ENCODE peak calls at places on chromosomes 11 and 22, in six cellular contexts. One of them, this sample, is unnamed.

GRCh38 chr22:43750751-43751150 is 61.4 kb downstream of the EFCAB6 start:
- DNase-seq in Karpas-422: no peak
- DNase-seq in K562: no peak
- DNase-seq in IMR-90: no peak
- DNase-seq in colonic mucosa: no peak
- DNase-seq in fibroblast of lung: no peak
- DNase-seq in this sample: no peak

GRCh38 chr11:68660066-68660810 is 24.1 kb upstream of the GAL start:
- DNase-seq in colonic mucosa: no peak
- DNase-seq in K562: no peak
- DNase-seq in fibroblast of lung: no peak
- DNase-seq in Karpas-422: no peak
- DNase-seq in IMR-90: no peak
- DNase-seq in this sample: no peak

GRCh38 chr11:8237453-8237852 is 26.2 kb downstream of the LMO1 start:
- DNase-seq in fibroblast of lung: no peak
- DNase-seq in K562: no peak
- DNase-seq in IMR-90: no peak
- DNase-seq in Karpas-422: no peak
- DNase-seq in colonic mucosa: no peak
- DNase-seq in this sample: no peak

GRCh38 chr22:32660292-32660691 is 141.2 kb upstream of the TIMP3 start:
- DNase-seq in colonic mucosa: peak; percentile 74
- DNase-seq in fibroblast of lung: peak; percentile 62
- DNase-seq in Karpas-422: peak; percentile 83
- DNase-seq in IMR-90: peak; percentile 70
- DNase-seq in K562: peak; percentile 69
- DNase-seq in this sample: peak; percentile 36

GRCh38 chr11:70705930-70706329 is 307.6 kb downstream of the CTTN start:
- DNase-seq in K562: no peak
- DNase-seq in IMR-90: no peak
- DNase-seq in colonic mucosa: no peak
- DNase-seq in fibroblast of lung: no peak
- DNase-seq in Karpas-422: no peak
- DNase-seq in this sample: no peak

GRCh38 chr11:13141731-13142724 is 132.9 kb downstream of the RASSF10 start:
- DNase-seq in IMR-90: no peak
- DNase-seq in colonic mucosa: peak; percentile 57
- DNase-seq in K562: no peak
- DNase-seq in fibroblast of lung: no peak
- DNase-seq in Karpas-422: no peak
- DNase-seq in this sample: no peak

GRCh38 chr22:47739616-47740015 is 977.2 kb downstream of the TBC1D22A start:
- DNase-seq in colonic mucosa: no peak
- DNase-seq in IMR-90: no peak
- DNase-seq in fibroblast of lung: no peak
- DNase-seq in K562: no peak
- DNase-seq in Karpas-422: no peak
- DNase-seq in this sample: no peak

GRCh38 chr11:48170176-48170839 is 46.3 kb upstream of the OR4B1 start:
- DNase-seq in IMR-90: peak; percentile 35
- DNase-seq in Karpas-422: no peak
- DNase-seq in K562: no peak
- DNase-seq in colonic mucosa: no peak
- DNase-seq in fibroblast of lung: peak; percentile 47
- DNase-seq in this sample: no peak

GRCh38 chr11:59758638-59759037 is 3.5 kb downstream of the STX3 start:
- DNase-seq in colonic mucosa: no peak
- DNase-seq in Karpas-422: no peak
- DNase-seq in fibroblast of lung: no peak
- DNase-seq in IMR-90: no peak
- DNase-seq in K562: no peak
- DNase-seq in this sample: no peak

GRCh38 chr11:9385288-9385902 is 943 bp downstream of the IPO7 start:
- DNase-seq in Karpas-422: no peak
- DNase-seq in fibroblast of lung: no peak
- DNase-seq in colonic mucosa: no peak
- DNase-seq in IMR-90: no peak
- DNase-seq in K562: no peak
- DNase-seq in this sample: no peak

GRCh38 chr11:69122642-69123431 is 32.9 kb upstream of the SMIM38 start:
- DNase-seq in colonic mucosa: peak; percentile 92
- DNase-seq in Karpas-422: no peak
- DNase-seq in IMR-90: peak; percentile 70
- DNase-seq in fibroblast of lung: peak; percentile 84
- DNase-seq in K562: peak; percentile 64
- DNase-seq in this sample: peak; percentile 97

GRCh38 chr22:39727541-39727940 is 157.0 kb downstream of the CACNA1I start:
- DNase-seq in colonic mucosa: no peak
- DNase-seq in Karpas-422: no peak
- DNase-seq in K562: no peak
- DNase-seq in IMR-90: peak; percentile 54
- DNase-seq in fibroblast of lung: no peak
- DNase-seq in this sample: no peak

GRCh38 chr11:10604340-10604748 is 35.9 kb upstream of the LYVE1 start:
- DNase-seq in colonic mucosa: peak; percentile 20
- DNase-seq in fibroblast of lung: no peak
- DNase-seq in K562: no peak
- DNase-seq in Karpas-422: no peak
- DNase-seq in IMR-90: peak; percentile 53
- DNase-seq in this sample: no peak

GRCh38 chr11:69640995-69641581 is at the start of gene CCND1:
- DNase-seq in fibroblast of lung: peak; percentile 91
- DNase-seq in IMR-90: peak; percentile 94
- DNase-seq in Karpas-422: peak; percentile 56
- DNase-seq in K562: peak; percentile 48
- DNase-seq in colonic mucosa: peak; percentile 82
- DNase-seq in this sample: peak; percentile 89

GRCh38 chr22:46079093-46079860 is 71.0 kb upstream of the PPARA start:
- DNase-seq in fibroblast of lung: peak; percentile 46
- DNase-seq in colonic mucosa: no peak
- DNase-seq in K562: no peak
- DNase-seq in IMR-90: no peak
- DNase-seq in Karpas-422: no peak
- DNase-seq in this sample: no peak

GRCh38 chr11:72642815-72643511 is 31.3 kb downstream of the PDE2A start:
- DNase-seq in colonic mucosa: peak; percentile 57
- DNase-seq in Karpas-422: peak; percentile 83
- DNase-seq in IMR-90: peak; percentile 11
- DNase-seq in fibroblast of lung: peak; percentile 39
- DNase-seq in K562: peak; percentile 83
- DNase-seq in this sample: peak; percentile 46

GRCh38 chr22:48096411-48096810 is 1334.0 kb downstream of the TBC1D22A start:
- DNase-seq in IMR-90: no peak
- DNase-seq in colonic mucosa: no peak
- DNase-seq in fibroblast of lung: no peak
- DNase-seq in Karpas-422: no peak
- DNase-seq in K562: no peak
- DNase-seq in this sample: no peak

GRCh38 chr22:26404851-26405357 is 24.2 kb upstream of the ASPHD2 start:
- DNase-seq in Karpas-422: peak; percentile 61
- DNase-seq in fibroblast of lung: peak; percentile 16
- DNase-seq in colonic mucosa: no peak
- DNase-seq in IMR-90: no peak
- DNase-seq in K562: peak; percentile 48
- DNase-seq in this sample: no peak

DNA sequence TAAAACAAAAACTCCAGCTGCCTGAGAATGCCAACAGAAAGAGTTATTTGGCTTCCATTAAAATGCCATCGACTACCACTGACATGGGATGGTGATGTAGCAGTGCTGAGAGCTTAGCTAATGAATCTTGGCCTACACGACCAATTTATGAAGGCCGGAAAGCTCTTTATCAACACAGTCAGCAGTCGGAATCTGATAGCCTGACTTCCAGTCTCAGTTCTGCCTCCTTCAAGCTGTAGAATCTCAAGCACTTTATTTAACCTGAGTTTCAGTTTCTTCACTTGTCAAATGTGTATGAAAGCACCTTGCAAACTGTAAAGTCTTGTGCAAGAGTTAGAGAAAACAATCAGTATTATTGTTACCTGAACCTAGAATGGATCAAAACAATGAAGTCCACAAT is 335.7 kb upstream of the NARS2 start:
- DNase-seq in IMR-90: no peak
- DNase-seq in K562: no peak
- DNase-seq in Karpas-422: no peak
- DNase-seq in colonic mucosa: no peak
- DNase-seq in fibroblast of lung: no peak
- DNase-seq in this sample: no peak
- H3K9ac ChIP-seq in IMR-90: no peak overlapping the region
- H3K9ac ChIP-seq in K562: no peak overlapping the region
- H3K9ac ChIP-seq in Karpas-422: no peak overlapping the region
- H3K9ac ChIP-seq in colonic mucosa: no peak overlapping the region
- H3K9ac ChIP-seq in fibroblast of lung: no peak overlapping the region
- H3K9ac ChIP-seq in this sample: no peak overlapping the region

GRCh38 chr11:110355011-110355744 is 58.8 kb upstream of the RDX start:
- DNase-seq in IMR-90: no peak
- DNase-seq in fibroblast of lung: no peak
- DNase-seq in Karpas-422: no peak
- DNase-seq in K562: no peak
- DNase-seq in colonic mucosa: no peak
- DNase-seq in this sample: no peak
- H3K4me3 ChIP-seq in IMR-90: no peak overlapping the region
- H3K4me3 ChIP-seq in fibroblast of lung: no peak overlapping the region
- H3K4me3 ChIP-seq in Karpas-422: no peak overlapping the region
- H3K4me3 ChIP-seq in K562: no peak overlapping the region
- H3K4me3 ChIP-seq in colonic mucosa: no peak overlapping the region
- H3K4me3 ChIP-seq in this sample: no peak overlapping the region

GRCh38 chr22:19878461-19879247 is 24.0 kb upstream of the GNB1L start:
- DNase-seq in fibroblast of lung: no peak
- DNase-seq in colonic mucosa: no peak
- DNase-seq in IMR-90: peak; percentile 26
- DNase-seq in K562: no peak
- DNase-seq in Karpas-422: no peak
- DNase-seq in this sample: no peak

GRCh38 chr22:19879248-19879575 is 24.5 kb upstream of the GNB1L start:
- DNase-seq in IMR-90: no peak
- DNase-seq in Karpas-422: no peak
- DNase-seq in colonic mucosa: no peak
- DNase-seq in K562: no peak
- DNase-seq in fibroblast of lung: no peak
- DNase-seq in this sample: no peak

GRCh38 chr22:19880786-19881569 is 26.3 kb upstream of the GNB1L start:
- DNase-seq in IMR-90: peak; percentile 94
- DNase-seq in colonic mucosa: peak; percentile 22
- DNase-seq in K562: peak; percentile 90
- DNase-seq in Karpas-422: no peak
- DNase-seq in fibroblast of lung: peak; percentile 97
- DNase-seq in this sample: peak; percentile 94

GRCh38 chr22:19879651-19879995 is 24.9 kb upstream of the GNB1L start:
- DNase-seq in IMR-90: no peak
- DNase-seq in K562: no peak
- DNase-seq in colonic mucosa: no peak
- DNase-seq in Karpas-422: no peak
- DNase-seq in fibroblast of lung: no peak
- DNase-seq in this sample: no peak

DNA sequence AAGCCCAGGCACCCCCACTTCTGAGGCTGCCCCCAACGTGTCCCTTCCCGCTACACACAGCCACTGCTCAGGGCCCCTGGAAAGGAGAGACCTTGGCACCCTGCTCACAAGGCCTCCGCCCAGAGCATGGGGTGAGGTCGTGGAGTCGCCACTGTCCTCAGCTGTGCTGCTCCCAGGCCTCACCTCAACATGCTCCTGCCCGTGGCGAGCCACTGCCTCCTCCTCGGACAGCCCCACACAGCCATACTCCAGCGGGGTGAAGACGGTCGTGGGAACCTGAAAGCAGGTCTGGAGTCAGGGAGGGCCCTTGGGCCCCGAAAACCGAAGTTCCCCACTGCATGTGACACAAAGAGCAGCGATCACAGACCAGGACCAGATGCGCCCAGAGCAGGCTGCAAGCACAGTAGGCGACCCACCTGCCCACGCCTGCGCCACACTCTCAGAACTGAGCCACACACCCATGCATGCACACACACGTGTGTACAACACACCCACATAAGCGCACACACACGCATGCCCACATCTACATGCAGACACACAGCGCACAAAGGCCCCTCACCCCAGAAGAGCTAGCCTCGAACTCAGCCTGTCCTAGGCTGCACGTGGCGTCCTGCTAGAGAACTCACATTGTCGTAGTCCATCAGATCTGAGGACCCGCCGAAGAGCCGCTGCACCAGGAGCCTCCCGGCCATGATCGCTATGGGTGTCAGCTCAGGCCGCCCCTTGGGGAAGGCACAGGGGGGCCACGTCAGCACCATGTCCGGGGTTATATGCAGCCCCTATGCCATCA is 25.5 kb upstream of the GNB1L start:
- DNase-seq in fibroblast of lung: no peak
- DNase-seq in IMR-90: no peak
- DNase-seq in Karpas-422: no peak
- DNase-seq in K562: no peak
- DNase-seq in colonic mucosa: no peak
- DNase-seq in this sample: no peak
- H3K9ac ChIP-seq in fibroblast of lung: peak overlapping the region; percentile 64
- H3K9ac ChIP-seq in IMR-90: peak overlapping the region; percentile 12
- H3K9ac ChIP-seq in Karpas-422: no peak overlapping the region
- H3K9ac ChIP-seq in K562: no peak overlapping the region
- H3K9ac ChIP-seq in colonic mucosa: no peak overlapping the region
- H3K9ac ChIP-seq in this sample: peak overlapping the region; percentile 69

DNA sequence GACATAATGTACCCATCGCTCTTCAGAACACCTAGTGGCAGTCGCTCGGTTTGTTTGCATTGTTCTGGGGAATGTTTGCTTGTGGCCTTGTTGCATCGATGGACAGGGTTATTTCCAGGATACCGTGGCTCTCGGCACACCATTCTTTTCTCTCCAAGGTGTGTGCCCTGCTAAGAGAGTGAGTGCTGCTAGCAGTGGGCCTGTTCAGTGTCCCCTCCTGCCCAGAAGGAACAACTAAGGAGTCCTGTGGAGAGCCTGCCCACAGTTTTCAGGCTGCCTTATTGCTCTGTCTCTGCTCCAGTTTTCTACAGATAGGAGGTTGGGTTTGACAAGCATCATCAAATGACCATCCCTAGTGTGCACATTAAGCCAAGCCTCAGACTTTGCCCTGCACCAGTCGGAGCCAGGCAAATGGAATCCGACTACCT is 1.4 kb downstream of the CRY2 start:
- DNase-seq in K562: no peak
- DNase-seq in Karpas-422: no peak
- DNase-seq in colonic mucosa: no peak
- DNase-seq in IMR-90: no peak
- DNase-seq in fibroblast of lung: no peak
- DNase-seq in this sample: no peak
- H3K4me3 ChIP-seq in K562: peak overlapping the region; percentile 100
- H3K4me3 ChIP-seq in Karpas-422: peak overlapping the region; percentile 97
- H3K4me3 ChIP-seq in colonic mucosa: peak overlapping the region; percentile 89
- H3K4me3 ChIP-seq in IMR-90: peak overlapping the region; percentile 97
- H3K4me3 ChIP-seq in fibroblast of lung: peak overlapping the region; percentile 77
- H3K4me3 ChIP-seq in this sample: peak overlapping the region; percentile 95

DNA sequence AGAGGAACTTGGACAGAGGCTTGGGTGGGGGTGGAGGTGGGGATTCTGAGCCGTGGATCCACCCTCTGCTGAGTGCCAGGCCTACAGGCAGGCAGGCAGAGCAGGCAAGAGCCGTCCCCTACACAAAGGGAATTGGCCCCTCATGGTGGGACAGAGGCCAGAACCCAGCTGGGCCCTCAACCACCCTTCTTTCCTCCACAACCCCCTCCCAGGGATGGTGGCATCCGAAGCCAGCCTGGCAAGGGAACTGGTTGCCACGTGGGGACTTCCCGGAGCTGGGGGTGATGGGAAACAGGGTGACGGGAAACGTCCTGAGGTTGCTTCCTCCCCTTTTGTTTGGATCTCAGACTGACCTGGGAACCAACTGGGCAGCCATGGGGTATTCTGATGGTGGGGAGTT is 31.7 kb downstream of the TXN2 start:
- DNase-seq in colonic mucosa: no peak
- DNase-seq in fibroblast of lung: no peak
- DNase-seq in Karpas-422: no peak
- DNase-seq in IMR-90: no peak
- DNase-seq in K562: no peak
- DNase-seq in this sample: no peak
- H3K9ac ChIP-seq in colonic mucosa: peak overlapping the region; percentile 28
- H3K9ac ChIP-seq in fibroblast of lung: no peak overlapping the region
- H3K9ac ChIP-seq in Karpas-422: no peak overlapping the region
- H3K9ac ChIP-seq in IMR-90: no peak overlapping the region
- H3K9ac ChIP-seq in K562: no peak overlapping the region
- H3K9ac ChIP-seq in this sample: no peak overlapping the region

This sample was measured in NT2/D1.